ENCODE peak calls at places on chromosome 11, in eight cellular contexts. L is PC-9, A is IMR-90, O is psoas muscle, S is trophoblast cell, C is endodermal cell, K is BJ, I is GM23248. H is an unnamed sample.
A peak's percentile ranks its signal among the peaks of the same experiment; 100 is the strongest.

GRCh38 chr11:35418847-35419712 is at the start of gene SLC1A2:
- DNase-seq in A (peak; percentile 19), K (no peak), L (peak; percentile 11), C (peak; percentile 80), I (peak; percentile 71), S (no peak), O (peak; percentile 28), H (peak; percentile 28)

GRCh38 chr11:116328410-116328809 is 444.4 kb downstream of the BUD13 start:
- DNase-seq in L (no peak), K (no peak), S (no peak), A (no peak), O (no peak), C (no peak), I (no peak), H (no peak)

GRCh38 chr11:97502201-97502600 is 1112.4 kb downstream of the JRKL start:
- DNase-seq in A (no peak), C (no peak), I (no peak), L (no peak), K (no peak), S (no peak), O (no peak), H (peak; percentile 4)

GRCh38 chr11:113201055-113201818 is 113.1 kb upstream of the TTC12 start:
- DNase-seq in A (no peak), O (no peak), S (no peak), C (peak; percentile 63), I (no peak), L (no peak), K (no peak), H (no peak)

GRCh38 chr11:94762208-94762607 is 5.9 kb upstream of the AMOTL1 start:
- DNase-seq in C (no peak), L (peak; percentile 28), O (no peak), I (peak; percentile 52), S (no peak), K (no peak), A (no peak), H (no peak)

GRCh38 chr11:73394416-73395296 is 18.5 kb downstream of the RELT start:
- DNase-seq in K (no peak), C (peak; percentile 39), S (peak; percentile 77), A (no peak), I (no peak), L (no peak), O (no peak), H (no peak)

GRCh38 chr11:64032050-64032449 is 3.7 kb upstream of the FLRT1 start:
- DNase-seq in A (peak; percentile 49), K (no peak), S (no peak), I (peak; percentile 21), C (no peak), L (no peak), O (no peak), H (peak; percentile 59)

GRCh38 chr11:134363161-134363560 is 31.4 kb downstream of the GLB1L2 start:
- DNase-seq in L (no peak), C (peak; percentile 30), O (no peak), K (no peak), S (no peak), A (no peak), I (no peak), H (no peak)

GRCh38 chr11:72643547-72643946 is 30.7 kb downstream of the PDE2A start:
- DNase-seq in K (no peak), O (peak; percentile 28), C (no peak), S (peak; percentile 77), A (no peak), I (peak; percentile 60), L (peak; percentile 59), H (peak; percentile 14)

GRCh38 chr11:19777032-19777341 is 64.3 kb downstream of the NAV2 start:
- DNase-seq in L (peak; percentile 33), C (peak; percentile 77), A (no peak), K (no peak), I (peak; percentile 62), O (no peak), S (no peak), H (no peak)

GRCh38 chr11:115606223-115607220 is 102.3 kb upstream of the CADM1 start:
- DNase-seq in L (no peak), A (peak; percentile 67), I (no peak), K (no peak), S (no peak), C (no peak), O (peak; percentile 33), H (peak; percentile 39)

GRCh38 chr11:19679952-19680823 is 32.4 kb upstream of the NAV2 start:
- DNase-seq in L (peak; percentile 84), O (peak; percentile 91), I (peak; percentile 99), C (peak; percentile 86), K (peak; percentile 97), S (peak; percentile 84), A (peak; percentile 99), H (peak; percentile 94)

GRCh38 chr11:16816358-16817270 is 78.2 kb downstream of the C11orf58 start:
- DNase-seq in O (no peak), L (no peak), K (no peak), A (no peak), C (no peak), I (no peak), S (no peak), H (no peak)

GRCh38 chr11:18299724-18300123 is 22.2 kb downstream of the HPS5 start:
- DNase-seq in S (no peak), C (no peak), L (no peak), O (no peak), A (no peak), K (no peak), I (no peak), H (no peak)

GRCh38 chr11:65606876-65607613 is 7.0 kb downstream of the MAP3K11 start:
- DNase-seq in K (peak; percentile 86), I (peak; percentile 98), L (no peak), A (peak; percentile 93), S (peak; percentile 95), O (peak; percentile 96), C (peak; percentile 100), H (peak; percentile 97)

GRCh38 chr11:17839973-17840611 is 105.5 kb downstream of the KCNC1 start:
- DNase-seq in K (no peak), L (peak; percentile 17), S (no peak), O (peak; percentile 41), I (no peak), A (peak; percentile 22), C (no peak), H (no peak)

GRCh38 chr11:124961972-124962609 is 8.1 kb downstream of the CCDC15 start:
- DNase-seq in L (peak; percentile 3), C (no peak), K (no peak), I (peak; percentile 83), A (peak; percentile 85), O (no peak), S (peak; percentile 86), H (peak; percentile 85)

GRCh38 chr11:5631969-5632635 is 7.3 kb downstream of the TRIM34 start:
- DNase-seq in O (no peak), A (no peak), I (no peak), C (no peak), S (peak; percentile 56), L (no peak), K (no peak), H (no peak)

GRCh38 chr11:7437706-7438105 is 47.6 kb upstream of the OLFML1 start:
- DNase-seq in A (no peak), C (no peak), O (no peak), L (no peak), I (peak; percentile 80), S (no peak), K (peak; percentile 53), H (peak; percentile 42)

GRCh38 chr11:64245797-64246623 is 733 bp downstream of the PPP1R14B start:
- DNase-seq in C (peak; percentile 80), K (no peak), A (peak; percentile 91), S (peak; percentile 97), O (peak; percentile 92), I (peak; percentile 98), L (peak; percentile 96), H (peak; percentile 93)

GRCh38 chr11:115759622-115760527 is 255.7 kb upstream of the CADM1 start:
- DNase-seq in A (no peak), I (peak; percentile 30), L (no peak), S (peak; percentile 2), C (peak; percentile 80), O (peak; percentile 27), K (no peak), H (peak; percentile 11)

GRCh38 chr11:83725161-83725560 is 439.0 kb upstream of the CCDC90B start:
- DNase-seq in I (peak; percentile 5), S (peak; percentile 95), C (peak; percentile 75), A (no peak), O (no peak), L (no peak), K (no peak), H (peak; percentile 12)

GRCh38 chr11:83725718-83726117 is 439.6 kb upstream of the CCDC90B start:
- DNase-seq in I (no peak), L (no peak), C (no peak), A (no peak), S (no peak), O (no peak), K (no peak), H (peak; percentile 4)

GRCh38 chr11:83722392-83722791 is 436.2 kb upstream of the CCDC90B start:
- DNase-seq in C (peak; percentile 64), I (no peak), S (no peak), O (no peak), L (no peak), A (no peak), K (no peak), H (no peak)

GRCh38 chr11:83726316-83726715 is 440.1 kb upstream of the CCDC90B start:
- DNase-seq in S (no peak), I (no peak), K (no peak), A (no peak), O (no peak), L (no peak), C (no peak), H (no peak)

DNA sequence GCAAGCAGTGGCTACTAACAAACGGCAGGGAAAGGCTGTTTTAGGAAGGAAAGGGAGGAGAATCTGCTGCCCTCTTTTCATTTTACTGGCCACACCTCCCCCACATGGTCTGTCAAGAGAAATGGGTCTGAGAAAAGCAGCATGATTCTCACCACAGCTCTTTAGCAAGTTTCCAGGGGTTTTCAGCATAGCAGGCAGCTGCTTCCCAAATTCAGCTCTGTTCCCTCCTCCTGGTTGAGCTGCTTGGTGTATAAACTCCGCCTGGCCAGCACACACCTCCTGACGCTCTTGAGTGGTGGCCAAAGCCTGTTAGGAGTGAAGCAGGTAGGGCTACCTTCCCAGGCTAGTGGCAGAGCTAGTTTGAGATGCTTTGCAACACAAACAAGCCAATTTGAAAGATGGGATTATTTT is 438.5 kb upstream of the CCDC90B start:
- DNase-seq in O (no peak), K (no peak), C (peak; percentile 92), S (no peak), I (peak; percentile 50), A (no peak), L (peak; percentile 34), H (peak; percentile 33)
- H3K4me3 ChIP-seq in O (peak overlapping the region; percentile 51), K (no peak overlapping the region), C (peak overlapping the region; percentile 86), S (no peak overlapping the region), I (peak overlapping the region; percentile 73), A (no peak overlapping the region), L (no peak overlapping the region), H (peak overlapping the region; percentile 85)

GRCh38 chr11:9254416-9254815 is 10.7 kb downstream of the DENND5A start:
- DNase-seq in I (no peak), A (no peak), S (no peak), K (peak; percentile 41), L (no peak), C (no peak), O (no peak), H (no peak)
- H3K4me3 ChIP-seq in I (no peak overlapping the region), A (no peak overlapping the region), S (no peak overlapping the region), K (no peak overlapping the region), L (no peak overlapping the region), C (no peak overlapping the region), O (no peak overlapping the region), H (no peak overlapping the region)

GRCh38 chr11:11206457-11206856 is 146.6 kb downstream of the CSNK2A3 start:
- DNase-seq in K (no peak), I (no peak), O (no peak), C (no peak), L (no peak), S (no peak), A (no peak), H (no peak)
- H3K4me3 ChIP-seq in K (no peak overlapping the region), I (no peak overlapping the region), O (no peak overlapping the region), C (no peak overlapping the region), L (no peak overlapping the region), S (no peak overlapping the region), A (no peak overlapping the region), H (no peak overlapping the region)

GRCh38 chr11:128587415-128587814 is at the start of gene ETS1:
- DNase-seq in O (no peak), S (no peak), C (peak; percentile 77), L (peak; percentile 12), A (no peak), K (no peak), I (no peak), H (peak; percentile 27)
- H3K4me3 ChIP-seq in O (peak within 1 kb of the TSS; percentile 43), S (no peak within 1 kb of the TSS), C (peak within 1 kb of the TSS; percentile 67), L (no peak within 1 kb of the TSS), A (no peak within 1 kb of the TSS), K (no peak within 1 kb of the TSS), I (no peak within 1 kb of the TSS), H (peak within 1 kb of the TSS; percentile 64)

H was measured in mesenchymal stem cell.